ENCODE peak calls at places on chromosomes 3 and 15, in six cellular contexts. U, H, T, A, S and Q are unnamed samples.

GRCh38 chr3:114154321-114154821 is 24.5 kb downstream of the DRD3 start:
- DNase-seq in S (no peak), H (no peak), T (peak; percentile 86), U (no peak), A (no peak), Q (no peak)

GRCh38 chr3:186255703-186256331 is 106.2 kb downstream of the DGKG start:
- DNase-seq in A (no peak), U (peak; percentile 78), S (peak; percentile 64), H (no peak), T (peak; percentile 59), Q (peak; percentile 57)

GRCh38 chr3:13612829-13613228 is 63.9 kb downstream of the FBLN2 start:
- DNase-seq in H (peak; percentile 25), A (no peak), T (no peak), S (no peak), U (no peak), Q (no peak)

GRCh38 chr3:129238945-129239705 is 10.3 kb upstream of the COPG1 start:
- DNase-seq in S (no peak), T (no peak), A (peak; percentile 43), H (peak; percentile 46), U (no peak), Q (no peak)

GRCh38 chr3:177468331-177468730 is 271.0 kb upstream of the TBL1XR1 start:
- DNase-seq in S (no peak), A (no peak), U (no peak), H (peak; percentile 89), T (no peak), Q (no peak)

GRCh38 chr3:177816667-177817208 is 619.5 kb upstream of the TBL1XR1 start:
- DNase-seq in A (peak; percentile 72), H (no peak), T (no peak), U (no peak), S (no peak), Q (peak; percentile 74)

GRCh38 chr3:144289057-144289456 is 317.4 kb downstream of the DIPK2A start:
- DNase-seq in T (no peak), A (no peak), U (no peak), S (no peak), H (no peak), Q (no peak)

GRCh38 chr15:31598620-31599019 is 272.0 kb downstream of the KLF13 start:
- DNase-seq in H (no peak), U (no peak), S (no peak), T (peak; percentile 91), A (no peak), Q (no peak)

GRCh38 chr3:42653560-42654330 is at the start of gene ZBTB47:
- DNase-seq in A (no peak), S (no peak), T (peak; percentile 38), H (no peak), U (peak; percentile 83), Q (no peak)

GRCh38 chr3:184727357-184728060 is 15.6 kb upstream of the MAGEF1 start:
- DNase-seq in H (no peak), A (peak; percentile 68), T (peak; percentile 88), S (no peak), U (peak; percentile 84), Q (peak; percentile 70)

GRCh38 chr15:81825136-81825535 is 220.7 kb downstream of the MEX3B start:
- DNase-seq in A (no peak), H (no peak), T (no peak), S (no peak), U (no peak), Q (no peak)

GRCh38 chr3:50806031-50806430 is 131.3 kb downstream of the DOCK3 start:
- DNase-seq in S (no peak), T (no peak), U (no peak), H (no peak), A (no peak), Q (no peak)

GRCh38 chr3:84547971-84548970 is 410.5 kb upstream of the CADM2 start:
- DNase-seq in T (peak; percentile 89), H (no peak), U (no peak), A (peak; percentile 52), S (no peak), Q (peak; percentile 13)

GRCh38 chr15:36775209-36775608 is 195.8 kb downstream of the CDIN1 start:
- DNase-seq in S (no peak), U (no peak), H (peak; percentile 57), T (no peak), A (no peak), Q (no peak)

GRCh38 chr3:151047636-151048035 is 37.8 kb upstream of the MED12L start:
- DNase-seq in A (peak; percentile 38), H (no peak), T (no peak), U (no peak), S (no peak), Q (no peak)

GRCh38 chr3:126544596-126545281 is 14.0 kb downstream of the C3orf22 start:
- DNase-seq in S (peak; percentile 4), U (peak; percentile 47), A (no peak), T (peak; percentile 14), H (no peak), Q (no peak)

GRCh38 chr3:113265281-113265680 is 53.9 kb downstream of the BOC start:
- DNase-seq in H (no peak), S (no peak), T (no peak), U (no peak), A (no peak), Q (no peak)

GRCh38 chr3:128555098-128555825 is 62.3 kb upstream of the GATA2 start:
- DNase-seq in U (peak; percentile 79), S (no peak), H (no peak), A (no peak), T (no peak), Q (no peak)

GRCh38 chr3:197224034-197224444 is 74.4 kb downstream of the DLG1 start:
- DNase-seq in T (no peak), U (no peak), S (no peak), H (no peak), A (peak; percentile 50), Q (peak; percentile 24)

GRCh38 chr3:45826321-45826720 is 15.6 kb downstream of the LZTFL1 start:
- DNase-seq in T (no peak), A (no peak), H (no peak), S (no peak), U (no peak), Q (no peak)

GRCh38 chr15:42367041-42367440 is 7.7 kb downstream of the CAPN3 start:
- DNase-seq in U (no peak), T (no peak), A (no peak), H (no peak), S (no peak), Q (no peak)

GRCh38 chr15:83897037-83897436 is 243.1 kb downstream of the ADAMTSL3 start:
- DNase-seq in U (no peak), T (no peak), A (no peak), H (no peak), S (no peak), Q (no peak)

GRCh38 chr3:187973977-187974856 is 179.7 kb upstream of the LPP start:
- DNase-seq in U (no peak), T (no peak), S (no peak), A (no peak), H (no peak), Q (no peak)

GRCh38 chr3:71303627-71304260 is 279.8 kb downstream of the FOXP1 start:
- DNase-seq in T (no peak), A (no peak), H (no peak), S (no peak), U (no peak), Q (no peak)

GRCh38 chr3:55735976-55736375 is 248.9 kb upstream of the WNT5A start:
- DNase-seq in T (no peak), H (no peak), U (no peak), S (no peak), A (no peak), Q (no peak)

GRCh38 chr3:15241341-15241740 is 35.3 kb downstream of the CAPN7 start:
- DNase-seq in U (no peak), A (peak; percentile 32), H (no peak), T (no peak), S (no peak), Q (peak; percentile 21)
- TF ChIP-seq CTCF in U (peak; percentile 39), A (peak; percentile 23), H (peak; percentile 26), T (peak; percentile 59), S (no peak), Q (no peak)

DNA sequence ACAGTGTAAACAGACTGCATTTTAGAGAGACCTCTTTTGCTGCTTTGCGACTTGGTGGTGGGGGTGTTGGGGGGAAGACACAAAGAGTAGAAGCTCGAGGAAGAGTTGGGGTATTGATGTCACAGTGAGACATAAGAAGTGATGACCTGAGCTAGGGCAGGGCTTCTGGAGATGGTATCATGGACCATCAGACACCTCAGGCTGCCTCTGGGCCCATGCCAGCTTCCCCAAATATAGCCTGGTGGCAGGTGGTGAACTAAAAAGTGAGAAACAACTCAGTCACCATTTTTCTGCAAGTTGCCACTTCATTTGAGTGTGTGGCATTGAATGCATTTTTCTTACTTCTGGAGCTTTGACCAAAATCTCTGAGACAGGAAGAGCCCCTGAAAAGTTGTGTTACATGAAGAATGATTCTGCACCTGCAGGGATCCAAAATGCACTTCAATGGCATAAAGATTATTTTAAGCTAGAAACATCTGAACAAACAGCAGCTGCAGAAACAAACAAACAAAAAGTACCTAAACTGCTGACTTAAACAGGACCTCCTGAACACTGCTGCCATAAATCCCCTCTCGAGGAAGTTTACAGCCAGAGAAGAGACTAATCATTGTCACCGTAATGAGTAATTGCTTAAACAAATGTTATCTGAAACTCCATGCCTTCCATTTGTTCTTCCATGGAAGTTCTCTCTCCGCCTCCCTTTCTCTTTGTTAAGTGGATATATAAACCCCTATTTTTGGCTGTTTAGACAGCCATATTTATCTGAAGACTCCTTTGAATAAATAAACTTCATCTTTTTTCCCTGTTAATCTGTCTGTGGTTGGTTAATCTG is 15.2 kb upstream of the XIRP1 start:
- DNase-seq in A (no peak), S (no peak), U (no peak), H (no peak), T (no peak), Q (no peak)
- TF ChIP-seq CTCF in A (no peak), S (no peak), U (no peak), H (no peak), T (no peak), Q (no peak)

GRCh38 chr15:47588968-47589367 is 128.3 kb upstream of the SEMA6D start:
- DNase-seq in H (no peak), S (no peak), A (no peak), T (no peak), U (no peak), Q (no peak)
- TF ChIP-seq CTCF in H (no peak), S (no peak), A (no peak), T (peak; percentile 47), U (no peak), Q (no peak)

GRCh38 chr3:53243785-53244184 is 12.0 kb downstream of the TKT start:
- DNase-seq in U (no peak), S (no peak), T (no peak), H (no peak), A (no peak), Q (no peak)

GRCh38 chr3:53242642-53243041 is 13.2 kb downstream of the TKT start:
- DNase-seq in A (no peak), S (no peak), U (no peak), T (no peak), H (no peak), Q (no peak)

GRCh38 chr3:53244281-53244680 is 11.5 kb downstream of the TKT start:
- DNase-seq in S (no peak), H (no peak), T (no peak), U (no peak), A (no peak), Q (no peak)

GRCh38 chr3:53242155-53242554 is 13.7 kb downstream of the TKT start:
- DNase-seq in A (no peak), H (no peak), S (no peak), U (peak; percentile 85), T (no peak), Q (no peak)

DNA sequence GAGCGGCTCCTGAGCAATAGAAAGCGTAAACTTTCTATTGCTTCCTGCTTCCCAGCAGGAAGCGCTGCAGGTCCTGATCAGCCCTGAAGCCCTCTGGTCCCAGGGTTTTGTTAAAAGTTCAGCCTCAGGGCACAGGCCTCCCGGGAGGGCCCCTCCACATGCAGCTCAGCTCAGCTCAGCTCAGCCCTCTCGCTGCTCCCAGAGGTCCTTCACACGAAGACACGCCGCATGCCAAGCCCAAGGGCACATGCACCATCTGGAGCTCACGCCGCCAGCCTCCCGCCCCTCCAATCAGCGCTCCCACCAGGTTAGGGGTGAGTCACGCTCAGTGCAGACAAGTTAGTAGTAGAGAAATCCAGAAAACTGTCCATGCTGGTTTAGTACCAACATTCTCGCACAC is 12.7 kb downstream of the TKT start:
- DNase-seq in T (peak; percentile 64), H (peak; percentile 89), U (peak; percentile 76), S (no peak), A (peak; percentile 60), Q (no peak)
- TF ChIP-seq CTCF in T (no peak), H (peak; percentile 25), U (no peak), S (no peak), A (no peak), Q (no peak)